ENCODE peak calls at places on chromosomes 5 and 9, in nine cellular contexts. D is PC-9, Z is esophagus squamous epithelium, B is endodermal cell, F is HepG2, A is heart right ventricle, R is H9, Y is stomach, L is uterus. O is an unnamed sample.

GRCh38 chr5:93250431-93250830 is 330.6 kb downstream of the NR2F1-AS1 start:
- DNase-seq in D (peak), Z (no peak), B (no peak), F (no peak), A (no peak), R (no peak), Y (no peak), L (no peak), O (no peak)

GRCh38 chr9:92954078-92954861 is 6.9 kb downstream of the FGD3 start:
- DNase-seq in D (peak), Z (peak), B (no peak), F (no peak), A (peak), R (no peak), Y (peak), L (no peak), O (peak)

GRCh38 chr9:113513541-113513940 is 50.0 kb downstream of the RGS3 start:
- DNase-seq in D (no peak), Z (no peak), B (no peak), F (no peak), A (no peak), R (no peak), Y (no peak), L (no peak), O (no peak)

GRCh38 chr9:69134412-69134811 is 39.7 kb upstream of the TJP2 start:
- DNase-seq in D (no peak), Z (no peak), B (peak), F (no peak), A (peak), R (peak), Y (no peak), L (no peak), O (peak)

GRCh38 chr5:173848986-173849596 is 39.1 kb upstream of the CPEB4 start:
- DNase-seq in D (peak), Z (no peak), B (no peak), F (no peak), A (no peak), R (no peak), Y (no peak), L (no peak), O (no peak)

GRCh38 chr9:138008081-138008841 is 130.7 kb downstream of the CACNA1B start:
- DNase-seq in D (no peak), Z (no peak), B (peak), F (no peak), A (no peak), R (no peak), Y (peak), L (no peak), O (peak)

GRCh38 chr5:31033295-31033694 is 160.2 kb upstream of the CDH6 start:
- DNase-seq in D (no peak), Z (no peak), B (no peak), F (no peak), A (no peak), R (no peak), Y (no peak), L (no peak), O (no peak)

GRCh38 chr9:120625222-120625621 is 45.3 kb upstream of the CDK5RAP2 start:
- DNase-seq in D (no peak), Z (no peak), B (no peak), F (no peak), A (no peak), R (no peak), Y (no peak), L (no peak), O (no peak)

GRCh38 chr5:57082441-57083067 is 91.3 kb upstream of the GPBP1 start:
- DNase-seq in D (peak), Z (no peak), B (no peak), F (peak), A (no peak), R (no peak), Y (no peak), L (no peak), O (no peak)

GRCh38 chr9:109198736-109199384 is 31.8 kb upstream of the FRRS1L start:
- DNase-seq in D (no peak), Z (no peak), B (peak), F (no peak), A (no peak), R (no peak), Y (no peak), L (no peak), O (no peak)

GRCh38 chr5:166370928-166371690 is 1920.3 kb upstream of the WWC1 start:
- DNase-seq in D (no peak), Z (no peak), B (no peak), F (no peak), A (no peak), R (no peak), Y (no peak), L (no peak), O (no peak)

GRCh38 chr5:148979104-148979723 is 83.6 kb downstream of the SH3TC2 start:
- DNase-seq in D (peak), Z (no peak), B (no peak), F (no peak), A (no peak), R (no peak), Y (peak), L (no peak), O (peak)

GRCh38 chr9:74220327-74220726 is 276.8 kb upstream of the RORB start:
- DNase-seq in D (no peak), Z (no peak), B (peak), F (no peak), A (no peak), R (peak), Y (no peak), L (no peak), O (no peak)

GRCh38 chr9:136582977-136583735 is 37.3 kb upstream of the NOTCH1 start:
- DNase-seq in D (no peak), Z (no peak), B (no peak), F (no peak), A (no peak), R (no peak), Y (no peak), L (no peak), O (no peak)

GRCh38 chr5:109630109-109630508 is 59.6 kb upstream of the MAN2A1 start:
- DNase-seq in D (no peak), Z (no peak), B (no peak), F (no peak), A (no peak), R (no peak), Y (no peak), L (no peak), O (no peak)

GRCh38 chr5:168204165-168204564 is 87.3 kb upstream of the WWC1 start:
- DNase-seq in D (no peak), Z (no peak), B (peak), F (no peak), A (no peak), R (peak), Y (no peak), L (no peak), O (no peak)

GRCh38 chr9:28600226-28600625 is 1026.9 kb upstream of the C9orf72 start:
- DNase-seq in D (no peak), Z (no peak), B (no peak), F (no peak), A (no peak), R (no peak), Y (no peak), L (no peak), O (no peak)

GRCh38 chr5:146240951-146241350 is 37.5 kb downstream of the RBM27 start:
- DNase-seq in D (no peak), Z (no peak), B (no peak), F (no peak), A (no peak), R (no peak), Y (no peak), L (no peak), O (no peak)

GRCh38 chr9:109604036-109604600 is 106.0 kb upstream of the PTPN3 start:
- DNase-seq in D (no peak), Z (no peak), B (no peak), F (no peak), A (no peak), R (no peak), Y (no peak), L (no peak), O (no peak)

GRCh38 chr9:94908583-94909249 is 182.2 kb downstream of the AOPEP start:
- DNase-seq in D (peak), Z (no peak), B (peak), F (no peak), A (peak), R (no peak), Y (peak), L (no peak), O (peak)

GRCh38 chr9:134556531-134557068 is 85.0 kb upstream of the COL5A1 start:
- DNase-seq in D (no peak), Z (no peak), B (peak), F (no peak), A (no peak), R (no peak), Y (no peak), L (no peak), O (no peak)

GRCh38 chr9:133029994-133030316 is 842 bp upstream of the GTF3C5 start:
- DNase-seq in D (no peak), Z (no peak), B (no peak), F (no peak), A (no peak), R (no peak), Y (no peak), L (peak), O (no peak)

GRCh38 chr5:131505237-131505908 is 129.7 kb downstream of the RAPGEF6 start:
- DNase-seq in D (no peak), Z (no peak), B (no peak), F (no peak), A (no peak), R (no peak), Y (no peak), L (no peak), O (no peak)

GRCh38 chr5:102678267-102679058 is 76.6 kb upstream of the PAM start:
- DNase-seq in D (peak), Z (no peak), B (no peak), F (no peak), A (no peak), R (no peak), Y (no peak), L (no peak), O (no peak)

GRCh38 chr5:109590799-109591198 is 98.9 kb upstream of the MAN2A1 start:
- DNase-seq in D (no peak), Z (no peak), B (no peak), F (no peak), A (no peak), R (no peak), Y (no peak), L (no peak), O (no peak)

GRCh38 chr5:1262381-1262780 is 32.5 kb downstream of the TERT start:
- DNase-seq in D (no peak), Z (no peak), B (no peak), F (no peak), A (no peak), R (no peak), Y (no peak), L (no peak), O (no peak)

GRCh38 chr5:73641811-73642210 is 15.8 kb downstream of the ARHGEF28 start:
- DNase-seq in D (no peak), Z (no peak), B (no peak), F (no peak), A (no peak), R (no peak), Y (no peak), L (no peak), O (no peak)

GRCh38 chr9:1938675-1939170 is 76.4 kb upstream of the SMARCA2 start:
- DNase-seq in D (no peak), Z (no peak), B (no peak), F (no peak), A (no peak), R (no peak), Y (no peak), L (no peak), O (no peak)

GRCh38 chr5:132258102-132259060 is 885 bp downstream of the PDLIM4 start:
- DNase-seq in D (no peak), Z (no peak), B (peak), F (no peak), A (peak), R (peak), Y (no peak), L (peak), O (no peak)

GRCh38 chr5:113152053-113152452 is 175.5 kb downstream of the DCP2 start:
- DNase-seq in D (no peak), Z (no peak), B (no peak), F (no peak), A (no peak), R (no peak), Y (no peak), L (no peak), O (no peak)

GRCh38 chr9:76456202-76456926 is 2.6 kb upstream of the GCNT1 start:
- DNase-seq in D (peak), Z (no peak), B (peak), F (peak), A (no peak), R (peak), Y (peak), L (no peak), O (no peak)

GRCh38 chr9:38768351-38768761 is 48.4 kb upstream of the FAM240B start:
- DNase-seq in D (no peak), Z (no peak), B (no peak), F (no peak), A (no peak), R (no peak), Y (no peak), L (no peak), O (no peak)

GRCh38 chr9:94656190-94656589 is 16.9 kb upstream of the FBP1 start:
- DNase-seq in D (no peak), Z (peak), B (peak), F (no peak), A (no peak), R (no peak), Y (no peak), L (no peak), O (peak)

GRCh38 chr9:88776717-88777497 is 214.4 kb upstream of the S1PR3 start:
- DNase-seq in D (peak), Z (no peak), B (no peak), F (peak), A (no peak), R (no peak), Y (no peak), L (no peak), O (no peak)

GRCh38 chr9:131722260-131722659 is 17.6 kb downstream of the RAPGEF1 start:
- DNase-seq in D (no peak), Z (no peak), B (no peak), F (no peak), A (peak), R (no peak), Y (no peak), L (no peak), O (no peak)
- TF ChIP-seq CTCF in D (no peak), Z (no peak), B (peak), F (no peak), A (no peak), R (peak), Y (no peak), L (no peak), O (no peak)

DNA sequence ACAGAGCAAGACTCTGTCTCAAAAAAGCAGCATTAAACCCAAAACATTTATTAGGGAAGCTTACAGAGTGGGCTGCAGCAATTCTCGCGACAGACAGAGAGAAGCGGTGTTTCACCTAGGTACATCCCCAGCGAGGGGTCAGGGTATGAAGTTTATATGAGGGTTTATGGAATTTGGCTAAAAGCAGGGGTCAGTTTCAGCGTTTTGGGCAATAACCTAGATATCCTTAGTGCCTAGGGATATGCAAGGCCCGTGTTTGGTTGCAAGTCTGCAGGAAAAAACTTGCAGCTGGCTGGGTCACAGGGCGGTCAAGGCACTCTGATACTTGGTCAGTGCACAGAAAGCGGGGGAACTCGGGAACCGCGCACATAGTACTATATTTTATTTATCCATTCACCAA is 649 bp upstream of the GLE1 start:
- DNase-seq in D (peak), Z (no peak), B (no peak), F (no peak), A (no peak), R (no peak), Y (no peak), L (peak), O (peak)
- H3K27ac ChIP-seq in D (no peak), Z (peak), B (no peak), F (peak), A (peak), R (no peak), Y (peak), L (peak), O (no peak)

DNA sequence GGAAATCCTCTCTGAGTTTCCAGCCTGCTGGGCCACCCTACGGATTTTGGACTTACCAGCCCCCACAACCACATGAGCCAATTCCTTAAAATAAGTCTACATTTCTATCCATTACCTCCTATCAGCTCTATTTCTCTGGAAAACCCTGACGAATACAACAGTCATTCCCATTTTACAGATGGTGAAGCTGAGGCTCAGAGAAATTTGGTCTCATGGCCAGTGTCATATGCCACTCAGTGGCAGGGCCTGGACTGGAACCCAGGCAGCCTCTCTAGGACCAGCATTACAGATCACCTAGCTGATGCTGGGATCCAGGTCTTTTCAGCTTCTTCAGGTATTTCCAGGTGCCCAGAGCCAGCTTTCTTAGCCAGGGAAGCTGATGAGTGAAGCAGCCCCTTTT is 45.0 kb upstream of the SH3PXD2B start:
- DNase-seq in D (no peak), Z (no peak), B (peak), F (no peak), A (no peak), R (peak), Y (no peak), L (no peak), O (peak)
- TF ChIP-seq CTCF in D (no peak), Z (no peak), B (no peak), F (no peak), A (no peak), R (no peak), Y (no peak), L (no peak), O (no peak)

GRCh38 chr5:135233477-135233876 is 165.6 kb downstream of the MACROH2A1 start:
- DNase-seq in D (no peak), Z (no peak), B (no peak), F (no peak), A (no peak), R (no peak), Y (no peak), L (peak), O (no peak)
- H3K27ac ChIP-seq in D (no peak), Z (peak), B (no peak), F (no peak), A (no peak), R (no peak), Y (peak), L (no peak), O (no peak)

DNA sequence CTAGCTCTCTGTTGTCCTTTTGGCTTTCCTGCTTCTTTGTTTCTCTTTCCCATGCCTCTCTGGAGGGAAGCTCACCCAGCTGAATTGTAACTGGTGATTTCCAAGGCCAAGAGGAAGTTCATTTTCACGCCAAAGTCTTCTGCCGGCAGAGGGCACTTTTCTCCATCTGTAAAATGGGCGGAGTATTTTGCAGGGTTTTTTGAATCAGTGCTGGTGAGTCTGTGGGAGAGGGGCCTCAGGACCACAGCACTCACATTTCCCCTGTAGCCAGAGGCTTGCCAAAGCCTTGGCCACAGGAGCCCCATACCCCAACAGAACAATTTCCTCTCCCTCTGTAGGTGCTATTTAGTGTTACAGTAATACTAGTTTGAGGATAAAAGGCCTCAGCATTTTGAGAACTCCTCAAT is 42.3 kb upstream of the MATR3 start:
- DNase-seq in D (no peak), Z (no peak), B (no peak), F (no peak), A (no peak), R (peak), Y (no peak), L (no peak), O (no peak)
- TF ChIP-seq CTCF in D (no peak), Z (peak), B (peak), F (peak), A (peak), R (peak), Y (no peak), L (no peak), O (peak)

GRCh38 chr9:86047361-86047760 is 52.0 kb downstream of the GOLM1 start:
- DNase-seq in D (no peak), Z (no peak), B (no peak), F (no peak), A (no peak), R (no peak), Y (no peak), L (no peak), O (no peak)

GRCh38 chr9:86043999-86044398 is 55.4 kb downstream of the GOLM1 start:
- DNase-seq in D (no peak), Z (no peak), B (peak), F (peak), A (no peak), R (no peak), Y (no peak), L (no peak), O (no peak)

GRCh38 chr9:86046080-86046636 is 53.2 kb downstream of the GOLM1 start:
- DNase-seq in D (no peak), Z (no peak), B (no peak), F (no peak), A (no peak), R (no peak), Y (no peak), L (no peak), O (no peak)

GRCh38 chr9:86046930-86047341 is 52.4 kb downstream of the GOLM1 start:
- DNase-seq in D (no peak), Z (no peak), B (no peak), F (no peak), A (no peak), R (no peak), Y (no peak), L (no peak), O (no peak)

GRCh38 chr9:86045654-86046053 is 53.7 kb downstream of the GOLM1 start:
- DNase-seq in D (no peak), Z (no peak), B (no peak), F (no peak), A (no peak), R (no peak), Y (no peak), L (no peak), O (no peak)
- H3K27ac ChIP-seq in D (no peak), Z (no peak), B (no peak), F (no peak), A (no peak), R (no peak), Y (no peak), L (no peak), O (no peak)

GRCh38 chr5:175885813-175886212 is 14.4 kb downstream of the CPLX2 start:
- DNase-seq in D (no peak), Z (no peak), B (no peak), F (no peak), A (no peak), R (no peak), Y (peak), L (no peak), O (no peak)

GRCh38 chr5:175889910-175890684 is 18.7 kb downstream of the CPLX2 start:
- DNase-seq in D (peak), Z (no peak), B (no peak), F (peak), A (no peak), R (no peak), Y (peak), L (no peak), O (no peak)

GRCh38 chr5:175884214-175884613 is 12.8 kb downstream of the CPLX2 start:
- DNase-seq in D (no peak), Z (no peak), B (no peak), F (no peak), A (no peak), R (no peak), Y (no peak), L (no peak), O (no peak)

GRCh38 chr5:175883506-175883905 is 12.1 kb downstream of the CPLX2 start:
- DNase-seq in D (no peak), Z (no peak), B (no peak), F (no peak), A (no peak), R (no peak), Y (no peak), L (no peak), O (no peak)

GRCh38 chr5:175887463-175887862 is 16.1 kb downstream of the CPLX2 start:
- DNase-seq in D (no peak), Z (no peak), B (peak), F (no peak), A (no peak), R (no peak), Y (no peak), L (no peak), O (no peak)
- TF ChIP-seq CTCF in D (no peak), Z (no peak), B (no peak), F (no peak), A (no peak), R (no peak), Y (no peak), L (no peak), O (no peak)

GRCh38 chr9:70315389-70315788 is 56.6 kb downstream of the SMC5 start:
- DNase-seq in D (no peak), Z (no peak), B (no peak), F (no peak), A (no peak), R (no peak), Y (no peak), L (no peak), O (no peak)
- H3K27ac ChIP-seq in D (no peak), Z (no peak), B (no peak), F (no peak), A (no peak), R (no peak), Y (no peak), L (no peak), O (no peak)

O was measured in lung.